ENCODE peak calls at places on chromosome 14, in four cellular contexts. J is MM.1S, D is stomach, U is tibial nerve. I is an unnamed sample. For H3K4me1 and H3K9me3, the result is how much of the 10 kb centered on the place peaks cover.

GRCh38 chr14:74302634-74303569 is at the start of gene ABCD4:
- DNase-seq in J (peak), D (peak), U (peak), I (peak)

GRCh38 chr14:24258119-24258518 is 4.9 kb downstream of the TGM1 start:
- DNase-seq in J (no peak), D (no peak), U (no peak), I (no peak)

GRCh38 chr14:82740547-82740946 is 1206.9 kb upstream of the SEL1L start:
- DNase-seq in J (no peak), D (no peak), U (no peak), I (no peak)

GRCh38 chr14:86035882-86036281 is 505.9 kb downstream of the FLRT2 start:
- DNase-seq in J (peak), D (no peak), U (no peak), I (no peak)

GRCh38 chr14:52067873-52068740 is 752 bp downstream of the NID2 start:
- DNase-seq in J (no peak), D (no peak), U (no peak), I (no peak)

GRCh38 chr14:25518347-25518746 is 468.4 kb upstream of the STXBP6 start:
- DNase-seq in J (no peak), D (no peak), U (no peak), I (no peak)

GRCh38 chr14:23302290-23303225 is at the start of gene PPP1R3E:
- DNase-seq in J (peak), D (peak), U (peak), I (peak)

GRCh38 chr14:99143793-99144192 is 128.2 kb downstream of the BCL11B start:
- DNase-seq in J (no peak), D (no peak), U (no peak), I (no peak)

GRCh38 chr14:55303646-55304277 is 32.5 kb downstream of the FBXO34 start:
- DNase-seq in J (no peak), D (no peak), U (no peak), I (no peak)

GRCh38 chr14:86237733-86238132 is 707.8 kb downstream of the FLRT2 start:
- DNase-seq in J (no peak), D (no peak), U (no peak), I (no peak)

GRCh38 chr14:23093993-23094665 is 807 bp downstream of the ACIN1 start:
- DNase-seq in J (no peak), D (no peak), U (no peak), I (no peak)

GRCh38 chr14:51616724-51617409 is 34.8 kb upstream of the FRMD6 start:
- DNase-seq in J (no peak), D (peak), U (no peak), I (peak)

GRCh38 chr14:32657081-32657480 is 281.6 kb upstream of the NPAS3 start:
- DNase-seq in J (no peak), D (no peak), U (no peak), I (no peak)

GRCh38 chr14:50512463-50512862 is 19.9 kb downstream of the MAP4K5 start:
- DNase-seq in J (no peak), D (no peak), U (no peak), I (no peak)

GRCh38 chr14:81464253-81465001 is 64.3 kb upstream of the STON2 start:
- DNase-seq in J (peak), D (no peak), U (no peak), I (peak)

GRCh38 chr14:65945333-65945732 is 532.8 kb downstream of the FUT8 start:
- DNase-seq in J (no peak), D (no peak), U (no peak), I (no peak)

GRCh38 chr14:61406670-61407069 is 85.3 kb downstream of the PRKCH start:
- DNase-seq in J (no peak), D (no peak), U (no peak), I (no peak)

GRCh38 chr14:99689266-99690236 is 5.5 kb downstream of the CYP46A1 start:
- DNase-seq in J (no peak), D (no peak), U (no peak), I (no peak)

GRCh38 chr14:92719890-92720323 is 28.5 kb downstream of the LGMN start:
- DNase-seq in J (no peak), D (peak), U (no peak), I (no peak)

GRCh38 chr14:61493239-61493638 is 171.9 kb downstream of the PRKCH start:
- DNase-seq in J (no peak), D (no peak), U (no peak), I (no peak)

DNA sequence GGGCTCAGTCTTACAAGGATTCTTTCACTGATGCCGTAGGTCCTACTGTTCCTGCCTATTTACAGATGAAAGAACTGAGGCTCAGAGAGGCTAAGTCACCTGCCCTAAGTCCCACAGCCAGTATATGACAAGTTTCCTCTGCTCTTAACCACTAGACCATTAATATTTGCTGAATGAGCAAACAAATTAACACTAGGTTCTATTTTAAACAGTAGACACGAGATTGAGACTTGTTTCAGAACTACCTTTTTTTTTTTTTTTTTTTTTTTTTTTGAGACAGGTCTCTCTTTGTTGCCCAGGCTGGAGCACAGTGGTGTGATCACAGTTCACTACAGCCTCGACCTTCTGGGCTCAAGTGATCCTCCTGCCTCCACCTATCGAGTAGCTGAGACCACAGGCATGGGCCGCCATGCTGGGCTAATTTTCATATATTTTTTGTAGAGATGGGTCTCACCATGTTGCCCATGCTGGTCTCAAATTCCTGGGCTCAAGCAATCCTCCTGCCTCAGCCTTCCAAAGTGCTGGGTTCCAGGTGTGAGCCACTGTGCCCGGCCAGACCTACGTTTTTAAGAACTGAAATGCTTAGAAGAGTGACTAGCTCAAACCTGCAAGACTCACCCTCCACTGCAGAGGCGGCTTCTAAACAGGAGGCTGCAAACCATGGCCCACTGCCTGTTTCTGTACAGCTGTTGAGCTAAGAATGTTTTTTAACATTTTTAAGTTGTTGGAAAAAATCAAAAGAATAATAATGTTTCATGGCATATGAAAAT is 12.9 kb downstream of the SYNE3 start:
- DNase-seq in J (peak), D (no peak), U (no peak), I (no peak)
- H3K27ac ChIP-seq in J (peak), D (no peak), U (peak), I (no peak)

GRCh38 chr14:89386214-89386886 is 30.7 kb downstream of the FOXN3 start:
- DNase-seq in J (no peak), D (no peak), U (no peak), I (peak)

GRCh38 chr14:89384023-89384422 is 33.0 kb downstream of the FOXN3 start:
- DNase-seq in J (no peak), D (no peak), U (no peak), I (peak)

GRCh38 chr14:89382487-89383170 is 34.4 kb downstream of the FOXN3 start:
- DNase-seq in J (no peak), D (no peak), U (no peak), I (no peak)

GRCh38 chr14:89384636-89385035 is 32.4 kb downstream of the FOXN3 start:
- DNase-seq in J (no peak), D (no peak), U (no peak), I (no peak)

GRCh38 chr14:89383171-89383845 is 33.7 kb downstream of the FOXN3 start:
- DNase-seq in J (no peak), D (no peak), U (no peak), I (no peak)
- H3K4me1 ChIP-seq in J (under half), D (under half), U (under half), I (under half)

DNA sequence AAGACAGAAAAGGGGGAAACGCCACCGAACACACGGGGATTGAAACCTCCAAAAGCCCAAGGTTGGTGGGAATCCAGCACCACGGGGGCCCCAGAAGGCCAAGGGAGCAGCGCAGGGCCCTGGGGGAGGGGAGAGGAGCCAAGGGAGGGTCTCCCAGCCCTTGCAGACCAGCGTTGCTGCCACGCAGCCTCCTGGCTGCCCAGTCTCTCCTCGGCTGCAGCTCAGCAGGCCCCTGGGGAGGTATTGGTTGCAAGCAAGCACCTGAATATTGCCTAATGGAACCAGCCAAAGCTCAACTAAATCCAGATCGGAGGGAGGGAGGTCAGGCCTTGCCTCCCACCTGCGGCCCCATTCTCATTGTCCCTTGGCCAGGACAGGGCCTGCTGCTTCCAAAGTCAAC is 15.8 kb downstream of the TMEM229B start:
- DNase-seq in J (no peak), D (no peak), U (no peak), I (no peak)
- H3K9me3 ChIP-seq in J (under half), D (under half), U (under half), I (under half)

GRCh38 chr14:80109055-80109454 is 102.2 kb downstream of the DIO2 start:
- DNase-seq in J (no peak), D (no peak), U (no peak), I (no peak)

GRCh38 chr14:80108430-80108829 is 102.9 kb downstream of the DIO2 start:
- DNase-seq in J (no peak), D (no peak), U (no peak), I (no peak)

GRCh38 chr14:80116157-80116556 is 95.1 kb downstream of the DIO2 start:
- DNase-seq in J (no peak), D (no peak), U (no peak), I (no peak)

GRCh38 chr14:80105488-80105994 is 105.8 kb downstream of the DIO2 start:
- DNase-seq in J (no peak), D (no peak), U (no peak), I (no peak)

GRCh38 chr14:80110721-80111120 is 100.6 kb downstream of the DIO2 start:
- DNase-seq in J (no peak), D (no peak), U (no peak), I (no peak)
- H3K27ac ChIP-seq in J (no peak), D (no peak), U (no peak), I (no peak)

GRCh38 chr14:68951051-68951797 is 27.9 kb downstream of the ACTN1 start:
- DNase-seq in J (no peak), D (peak), U (peak), I (peak)
- H3K4me1 ChIP-seq in J (under half), D (half or more), U (half or more), I (under half)

GRCh38 chr14:28767851-28768548 is 1.4 kb downstream of the FOXG1 start:
- DNase-seq in J (no peak), D (no peak), U (no peak), I (no peak)
- H3K9me3 ChIP-seq in J (under half), D (under half), U (under half), I (under half)

GRCh38 chr14:77007975-77008421 is 20.5 kb downstream of the IRF2BPL start:
- DNase-seq in J (no peak), D (peak), U (no peak), I (no peak)
- H3K27ac ChIP-seq in J (no peak), D (peak), U (peak), I (no peak)

GRCh38 chr14:28294834-28295440 is 471.6 kb upstream of the FOXG1 start:
- DNase-seq in J (peak), D (no peak), U (no peak), I (peak)
- H3K4me1 ChIP-seq in J (under half), D (under half), U (under half), I (under half)

GRCh38 chr14:30569216-30569902 is 10.4 kb downstream of the G2E3 start:
- DNase-seq in J (no peak), D (no peak), U (no peak), I (no peak)

GRCh38 chr14:30573203-30573814 is 14.4 kb downstream of the G2E3 start:
- DNase-seq in J (no peak), D (no peak), U (no peak), I (no peak)

GRCh38 chr14:30569903-30570226 is 10.9 kb downstream of the G2E3 start:
- DNase-seq in J (no peak), D (no peak), U (no peak), I (no peak)

GRCh38 chr14:30572771-30573170 is 13.8 kb downstream of the G2E3 start:
- DNase-seq in J (no peak), D (no peak), U (no peak), I (no peak)

GRCh38 chr14:30572237-30572636 is 13.3 kb downstream of the G2E3 start:
- DNase-seq in J (no peak), D (no peak), U (no peak), I (no peak)
- H3K9me3 ChIP-seq in J (under half), D (under half), U (under half), I (under half)

I was measured in SJCRH30.